ENCODE peak calls at places on chromosomes 12 and 14, in seven cellular contexts. I, M, S, A, H, U and J are unnamed samples.

GRCh38 chr12:80445083-80445482 is 1.0 kb downstream of the PTPRQ start:
- DNase-seq in H (no peak), S (no peak), I (no peak), U (no peak), A (peak; percentile 54), M (no peak), J (no peak)

GRCh38 chr14:83463500-83464098 is 1929.9 kb upstream of the SEL1L start:
- DNase-seq in H (peak; percentile 5), M (no peak), S (no peak), A (peak; percentile 54), I (no peak), U (no peak), J (no peak)

GRCh38 chr12:110137786-110138185 is 13.6 kb downstream of the IFT81 start:
- DNase-seq in A (no peak), S (no peak), H (no peak), M (no peak), I (no peak), U (no peak), J (no peak)

GRCh38 chr12:102232446-102232845 is 34.8 kb upstream of the PMCH start:
- DNase-seq in A (no peak), H (no peak), S (no peak), M (no peak), I (no peak), U (peak; percentile 50), J (no peak)

GRCh38 chr12:78290606-78291345 is 460.1 kb downstream of the NAV3 start:
- DNase-seq in H (no peak), U (no peak), S (no peak), M (no peak), A (peak; percentile 97), I (no peak), J (no peak)

GRCh38 chr12:121858662-121859572 is at the start of gene HPD:
- DNase-seq in M (no peak), U (peak; percentile 84), A (peak; percentile 84), I (peak; percentile 34), S (no peak), H (no peak), J (no peak)

GRCh38 chr12:104154806-104155205 is 16.8 kb upstream of the NFYB start:
- DNase-seq in H (no peak), U (no peak), S (no peak), M (no peak), I (no peak), A (no peak), J (no peak)

GRCh38 chr12:89245090-89245489 is 107.2 kb downstream of the DUSP6 start:
- DNase-seq in U (no peak), S (no peak), A (peak; percentile 47), M (no peak), I (no peak), H (no peak), J (no peak)

GRCh38 chr12:85679296-85679695 is 156.9 kb downstream of the RASSF9 start:
- DNase-seq in M (no peak), H (no peak), S (no peak), I (no peak), A (no peak), U (no peak), J (no peak)

GRCh38 chr12:5967645-5968415 is 22.8 kb upstream of the ANO2 start:
- DNase-seq in I (no peak), M (no peak), S (no peak), H (no peak), A (no peak), U (no peak), J (no peak)

GRCh38 chr14:78154827-78155226 is 15.3 kb upstream of the NRXN3 start:
- DNase-seq in M (no peak), H (no peak), S (peak; percentile 34), I (no peak), A (no peak), U (no peak), J (no peak)
- TF ChIP-seq CTCF in M (peak; percentile 21), H (no peak), S (no peak), I (no peak), A (no peak), U (no peak), J (no peak)

DNA sequence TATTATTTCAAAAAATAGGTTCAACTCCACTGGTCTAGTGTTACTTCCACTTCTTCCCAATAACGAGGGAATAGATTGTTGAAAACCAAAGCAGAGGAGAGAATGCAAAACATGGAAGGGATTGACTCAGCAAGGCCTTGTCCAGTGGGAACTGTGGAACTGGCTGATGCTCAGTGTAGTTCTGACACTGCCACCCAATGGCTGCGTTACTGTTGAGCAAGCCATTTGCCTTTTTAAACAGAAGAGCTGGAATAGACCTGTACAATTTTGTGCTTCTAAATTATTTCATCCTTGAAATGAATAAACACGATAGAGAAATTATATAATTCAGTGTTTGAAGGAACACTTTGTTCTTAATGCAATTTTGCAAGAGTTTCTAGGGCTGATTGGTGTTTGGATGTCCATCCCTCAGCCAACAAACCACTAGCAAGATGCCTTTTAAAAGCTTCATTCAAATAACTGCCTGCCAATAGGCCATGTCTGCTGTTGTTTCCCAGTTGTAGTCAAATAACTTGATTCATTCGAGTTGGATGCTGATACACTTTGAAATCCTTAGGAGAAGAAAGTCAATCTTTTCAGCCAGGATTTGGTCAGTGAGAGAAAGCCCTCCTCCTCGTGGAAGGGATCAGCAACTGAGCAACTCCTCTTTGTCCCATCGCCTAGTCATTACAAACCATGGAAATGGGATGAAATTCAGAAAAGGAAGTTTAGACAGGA is 7.2 kb upstream of the MGP start:
- DNase-seq in H (no peak), M (no peak), A (peak; percentile 72), U (peak; percentile 72), I (peak; percentile 24), S (no peak), J (no peak)
- TF ChIP-seq CTCF in H (peak; percentile 20), M (no peak), A (peak; percentile 25), U (no peak), I (no peak), S (no peak), J (peak; percentile 44)

GRCh38 chr14:102770147-102770909 is 6.9 kb upstream of the TRAF3 start:
- DNase-seq in S (no peak), I (no peak), U (no peak), A (no peak), M (no peak), H (no peak), J (peak; percentile 86)

GRCh38 chr14:102770910-102771543 is 6.2 kb upstream of the TRAF3 start:
- DNase-seq in M (no peak), H (no peak), A (no peak), I (no peak), S (no peak), U (no peak), J (peak; percentile 70)

GRCh38 chr14:102774391-102775153 is 2.7 kb upstream of the TRAF3 start:
- DNase-seq in A (peak; percentile 85), H (peak; percentile 89), S (peak; percentile 57), I (peak; percentile 64), U (peak; percentile 42), M (no peak), J (peak; percentile 65)

GRCh38 chr14:102775855-102776760 is 1.1 kb upstream of the TRAF3 start:
- DNase-seq in A (peak; percentile 84), I (peak; percentile 70), S (no peak), H (peak; percentile 67), M (no peak), U (peak; percentile 32), J (peak; percentile 86)

GRCh38 chr14:102772781-102773570 is 4.3 kb upstream of the TRAF3 start:
- DNase-seq in H (no peak), M (no peak), S (peak; percentile 27), A (peak; percentile 34), I (no peak), U (no peak), J (peak; percentile 54)
- TF ChIP-seq CTCF in H (peak; percentile 63), M (peak; percentile 27), S (no peak), A (peak; percentile 21), I (no peak), U (no peak), J (peak; percentile 59)

GRCh38 chr12:20486233-20486632 is 117.9 kb downstream of the PDE3A start:
- DNase-seq in M (no peak), I (no peak), A (no peak), U (no peak), H (no peak), S (no peak), J (no peak)
- TF ChIP-seq CTCF in M (no peak), I (no peak), A (no peak), U (no peak), H (no peak), S (no peak), J (peak; percentile 55)

GRCh38 chr14:53180272-53181221 is 27.4 kb upstream of the DDHD1 start:
- DNase-seq in H (no peak), S (no peak), A (peak; percentile 41), I (peak; percentile 8), U (no peak), M (no peak), J (no peak)
- TF ChIP-seq CTCF in H (peak; percentile 47), S (no peak), A (peak; percentile 14), I (no peak), U (peak; percentile 6), M (no peak), J (peak; percentile 73)

GRCh38 chr12:45213107-45213506 is 2.8 kb upstream of the ANO6 start:
- DNase-seq in S (no peak), I (no peak), A (no peak), H (no peak), U (no peak), M (no peak), J (no peak)
- TF ChIP-seq CTCF in S (no peak), I (no peak), A (no peak), H (no peak), U (no peak), M (no peak), J (peak; percentile 37)